ENCODE peak calls at places on chromosome 6, in four cellular contexts. F, M, Q and C are unnamed samples.

GRCh38 chr6:31531162-31531561 is 2.4 kb downstream of the MCCD1 start:
- DNase-seq in Q (no peak), M (no peak), F (no peak), C (no peak)

GRCh38 chr6:1226208-1227099 is 85.4 kb upstream of the FOXQ1 start:
- DNase-seq in Q (no peak), F (no peak), M (no peak), C (no peak)

GRCh38 chr6:108948252-108948651 is 100.0 kb downstream of the ARMC2 start:
- DNase-seq in M (no peak), Q (no peak), F (no peak), C (no peak)

GRCh38 chr6:45169815-45170214 is 158.3 kb upstream of the RUNX2 start:
- DNase-seq in F (no peak), Q (no peak), M (no peak), C (no peak)

GRCh38 chr6:27752038-27752885 is 159.9 kb downstream of the OR2B2 start:
- DNase-seq in M (peak), F (peak), Q (peak), C (no peak)

GRCh38 chr6:34235605-34236422 is 859 bp upstream of the HMGA1 start:
- DNase-seq in M (peak), Q (peak), F (no peak), C (no peak)

GRCh38 chr6:30742316-30743098 is at the start of gene FLOT1:
- DNase-seq in F (peak), Q (peak), M (peak), C (peak)

GRCh38 chr6:109820706-109821350 is 129.7 kb downstream of the FIG4 start:
- DNase-seq in F (no peak), Q (no peak), M (no peak), C (no peak)

GRCh38 chr6:158002951-158003853 is 21.5 kb downstream of the SYNJ2 start:
- DNase-seq in Q (peak), F (peak), M (peak), C (no peak)

GRCh38 chr6:107645740-107646139 is 155.8 kb downstream of the SOBP start:
- DNase-seq in Q (no peak), M (no peak), F (no peak), C (no peak)

GRCh38 chr6:116568111-116568510 is 3.2 kb upstream of the RWDD1 start:
- DNase-seq in Q (no peak), M (no peak), F (no peak), C (no peak)

GRCh38 chr6:130583268-130583667 is 217.5 kb downstream of the TMEM200A start:
- DNase-seq in Q (no peak), F (no peak), M (no peak), C (no peak)

GRCh38 chr6:166952122-166952521 is 4.2 kb downstream of the RNASET2 start:
- DNase-seq in Q (no peak), M (no peak), F (no peak), C (no peak)

GRCh38 chr6:14910692-14911547 is 334.9 kb upstream of the JARID2 start:
- DNase-seq in F (peak), Q (peak), M (peak), C (no peak)

GRCh38 chr6:148851683-148852556 is 105.1 kb downstream of the UST start:
- DNase-seq in M (no peak), Q (no peak), F (no peak), C (no peak)

GRCh38 chr6:35452186-35453090 is at the start of gene FANCE:
- DNase-seq in Q (peak), F (peak), M (peak), C (peak)

GRCh38 chr6:107637316-107637715 is 147.4 kb downstream of the SOBP start:
- DNase-seq in M (no peak), Q (no peak), F (no peak), C (no peak)

GRCh38 chr6:135054238-135054574 is 416 bp downstream of the HBS1L start:
- DNase-seq in Q (peak), F (no peak), M (peak), C (peak)

GRCh38 chr6:102114402-102114801 is 720.9 kb downstream of the GRIK2 start:
- DNase-seq in M (no peak), Q (no peak), F (no peak), C (peak)

GRCh38 chr6:63466242-63466733 is 106.0 kb upstream of the LOC128125822 start:
- DNase-seq in Q (no peak), F (no peak), M (no peak), C (no peak)

GRCh38 chr6:135905604-135906300 is 54.3 kb downstream of the PDE7B start:
- DNase-seq in F (peak), M (no peak), Q (no peak), C (no peak)

GRCh38 chr6:37072526-37072925 is 67.1 kb downstream of the FGD2 start:
- DNase-seq in Q (no peak), M (peak), F (no peak), C (no peak)

GRCh38 chr6:20699402-20699801 is 165.1 kb downstream of the CDKAL1 start:
- DNase-seq in Q (no peak), M (no peak), F (no peak), C (no peak)